ENCODE peak calls at places on chromosomes 12 and 14, in nine cellular contexts. I is CD8-positive, alpha-beta memory T cell; R is dorsolateral prefrontal cortex; O is RCC 7860; X is stimulated activated CD8-positive, alpha-beta memory T cell treated with anti-CD3 and anti-CD28 coated beads, Interleukin-4, amount 100 ng/mL, for 24 hours; B is NCI-H345; Z is aorta; F is AG09309; G is NCI-H1694. K is an unnamed sample.

GRCh38 chr14:39212034-39212433 is 21.7 kb upstream of the MIA2 start:
- DNase-seq in I (no peak), R (no peak), O (no peak), X (no peak), B (no peak), Z (no peak), F (no peak), G (no peak), K (no peak)

GRCh38 chr14:20412876-20413784 is at the start of gene TEP1:
- DNase-seq in I (peak; percentile 70), R (peak; percentile 86), O (peak; percentile 52), X (peak; percentile 65), B (peak; percentile 87), Z (peak; percentile 96), F (no peak), G (peak; percentile 60), K (peak; percentile 96)

GRCh38 chr12:76178461-76178860 is 94.0 kb upstream of the NAP1L1 start:
- DNase-seq in I (no peak), R (no peak), O (no peak), X (no peak), B (no peak), Z (no peak), F (no peak), G (no peak), K (no peak)

GRCh38 chr12:92065018-92065499 is 80.6 kb downstream of the BTG1 start:
- DNase-seq in I (peak; percentile 9), R (no peak), O (no peak), X (peak; percentile 9), B (peak; percentile 90), Z (no peak), F (no peak), G (peak; percentile 81), K (no peak)

GRCh38 chr12:71312767-71313375 is 126.7 kb upstream of the LGR5 start:
- DNase-seq in I (no peak), R (no peak), O (no peak), X (no peak), B (no peak), Z (no peak), F (no peak), G (no peak), K (no peak)

GRCh38 chr12:54404061-54405004 is 14.7 kb downstream of the ITGA5 start:
- DNase-seq in I (peak; percentile 47), R (no peak), O (no peak), X (no peak), B (peak; percentile 41), Z (no peak), F (no peak), G (peak; percentile 48), K (no peak)

GRCh38 chr12:121145221-121145620 is 12.5 kb downstream of the P2RX7 start:
- DNase-seq in I (no peak), R (no peak), O (no peak), X (no peak), B (no peak), Z (no peak), F (no peak), G (no peak), K (no peak)

GRCh38 chr12:122834921-122835692 is at the start of gene HIP1R:
- DNase-seq in I (peak; percentile 53), R (no peak), O (no peak), X (peak; percentile 50), B (peak; percentile 83), Z (peak; percentile 81), F (no peak), G (no peak), K (peak; percentile 83)

GRCh38 chr14:74669846-74670245 is 43.0 kb downstream of the AREL1 start:
- DNase-seq in I (no peak), R (no peak), O (no peak), X (no peak), B (no peak), Z (peak; percentile 57), F (no peak), G (no peak), K (no peak)

GRCh38 chr12:1630827-1631591 is 2.0 kb downstream of the WNT5B start:
- DNase-seq in I (no peak), R (no peak), O (no peak), X (no peak), B (no peak), Z (no peak), F (no peak), G (no peak), K (no peak)

GRCh38 chr12:131454418-131455217 is 256.3 kb upstream of the SFSWAP start:
- DNase-seq in I (no peak), R (no peak), O (peak; percentile 12), X (peak; percentile 27), B (peak; percentile 0), Z (no peak), F (no peak), G (peak; percentile 35), K (peak; percentile 74)

GRCh38 chr14:91372680-91373495 is 44.7 kb downstream of the CCDC88C start:
- DNase-seq in I (peak; percentile 35), R (no peak), O (no peak), X (no peak), B (peak; percentile 72), Z (no peak), F (no peak), G (peak; percentile 18), K (no peak)

GRCh38 chr14:105412768-105413541 is 6.7 kb upstream of the MTA1 start:
- DNase-seq in I (no peak), R (no peak), O (no peak), X (no peak), B (no peak), Z (no peak), F (no peak), G (no peak), K (no peak)

GRCh38 chr14:20382526-20382925 is 30.8 kb downstream of the TEP1 start:
- DNase-seq in I (no peak), R (no peak), O (no peak), X (no peak), B (no peak), Z (no peak), F (no peak), G (no peak), K (no peak)

GRCh38 chr12:106137456-106138278 is 1.1 kb downstream of the NUAK1 start:
- DNase-seq in I (no peak), R (peak; percentile 60), O (no peak), X (no peak), B (peak; percentile 26), Z (no peak), F (no peak), G (no peak), K (no peak)

GRCh38 chr14:41154143-41154807 is 452.4 kb upstream of the LRFN5 start:
- DNase-seq in I (no peak), R (no peak), O (no peak), X (no peak), B (no peak), Z (no peak), F (no peak), G (no peak), K (no peak)

GRCh38 chr12:43501705-43502104 is 50.3 kb downstream of the ADAMTS20 start:
- DNase-seq in I (no peak), R (no peak), O (no peak), X (no peak), B (no peak), Z (no peak), F (peak; percentile 7), G (no peak), K (no peak)

GRCh38 chr12:6520186-6520585 is 14.1 kb upstream of the GAPDH start:
- DNase-seq in I (no peak), R (no peak), O (no peak), X (no peak), B (no peak), Z (no peak), F (no peak), G (no peak), K (no peak)

GRCh38 chr14:95156765-95157194 is 549 bp downstream of the DICER1 start:
- DNase-seq in I (no peak), R (peak; percentile 55), O (no peak), X (peak; percentile 8), B (no peak), Z (peak; percentile 83), F (no peak), G (no peak), K (peak; percentile 88)

GRCh38 chr12:77954156-77954555 is 123.5 kb downstream of the NAV3 start:
- DNase-seq in I (no peak), R (no peak), O (no peak), X (no peak), B (no peak), Z (no peak), F (no peak), G (peak; percentile 3), K (no peak)

GRCh38 chr12:3964404-3964803 is 91.2 kb upstream of the PARP11 start:
- DNase-seq in I (no peak), R (no peak), O (no peak), X (no peak), B (no peak), Z (no peak), F (no peak), G (no peak), K (no peak)

GRCh38 chr12:25840678-25841077 is 117.8 kb upstream of the RASSF8 start:
- DNase-seq in I (no peak), R (no peak), O (no peak), X (no peak), B (no peak), Z (no peak), F (peak; percentile 57), G (no peak), K (no peak)

GRCh38 chr12:5884285-5884684 is 60.8 kb downstream of the ANO2 start:
- DNase-seq in I (no peak), R (no peak), O (no peak), X (no peak), B (no peak), Z (no peak), F (no peak), G (no peak), K (no peak)

GRCh38 chr14:99758915-99759545 is 34.2 kb upstream of the EML1 start:
- DNase-seq in I (no peak), R (peak; percentile 27), O (no peak), X (no peak), B (no peak), Z (peak; percentile 36), F (no peak), G (no peak), K (peak; percentile 45)

GRCh38 chr12:45235087-45236025 is 19.5 kb downstream of the ANO6 start:
- DNase-seq in I (no peak), R (no peak), O (peak; percentile 37), X (no peak), B (no peak), Z (no peak), F (peak; percentile 63), G (no peak), K (no peak)